ENCODE peak calls at places on chromosome 17, in five cellular contexts. Y is ovary, O is endodermal cell, B is uterus, E is heart left ventricle. N is an unnamed sample. For H3K36me3, the result is how much of the 10 kb centered on the place peaks cover.

GRCh38 chr17:27082775-27083154 is 211.1 kb upstream of the WSB1 start:
- DNase-seq in Y (no peak), E (no peak), B (no peak), O (no peak), N (no peak)

GRCh38 chr17:21318439-21318838 is 33.9 kb downstream of the MAP2K3 start:
- DNase-seq in B (no peak), O (peak), Y (peak), E (no peak), N (no peak)

GRCh38 chr17:17921192-17922082 is 50.8 kb downstream of the TOM1L2 start:
- DNase-seq in O (peak), B (peak), E (peak), Y (no peak), N (peak)

GRCh38 chr17:50661795-50662391 is 27.2 kb downstream of the ABCC3 start:
- DNase-seq in O (peak), E (peak), B (peak), Y (no peak), N (peak)

GRCh38 chr17:83079766-83080616 is 582 bp downstream of the METRNL start:
- DNase-seq in E (no peak), Y (peak), B (no peak), O (no peak), N (no peak)

GRCh38 chr17:38577645-38578173 is 28.0 kb downstream of the SRCIN1 start:
- DNase-seq in Y (no peak), E (no peak), B (no peak), O (no peak), N (no peak)

GRCh38 chr17:67218385-67218950 is 26.5 kb downstream of the HELZ start:
- DNase-seq in Y (no peak), O (no peak), B (no peak), E (no peak), N (peak)

GRCh38 chr17:17385502-17385901 is 82.3 kb downstream of the NT5M start:
- DNase-seq in E (no peak), Y (no peak), B (no peak), O (peak), N (no peak)

GRCh38 chr17:17757944-17758343 is 76.7 kb downstream of the RAI1 start:
- DNase-seq in Y (no peak), E (no peak), B (no peak), O (no peak), N (no peak)

GRCh38 chr17:50904522-50905459 is 38.6 kb upstream of the TOB1 start:
- DNase-seq in Y (peak), E (no peak), O (peak), B (peak), N (no peak)

GRCh38 chr17:16911141-16911937 is 60.6 kb downstream of the TNFRSF13B start:
- DNase-seq in Y (no peak), E (peak), B (no peak), O (peak), N (no peak)

GRCh38 chr17:73814070-73814469 is 169.8 kb upstream of the SDK2 start:
- DNase-seq in O (peak), E (no peak), B (no peak), Y (no peak), N (no peak)

GRCh38 chr17:82952019-82952418 is 112.2 kb upstream of the ZNF750 start:
- DNase-seq in Y (no peak), E (no peak), O (no peak), B (no peak), N (no peak)

GRCh38 chr17:7129311-7129710 is 14.7 kb upstream of the ASGR2 start:
- DNase-seq in Y (no peak), O (no peak), E (no peak), B (no peak), N (no peak)

GRCh38 chr17:1123397-1124237 is 56.2 kb downstream of the ABR start:
- DNase-seq in B (no peak), E (no peak), O (peak), Y (peak), N (no peak)
- H3K4me3 ChIP-seq in B (no peak), E (no peak), O (no peak), Y (no peak), N (no peak)

GRCh38 chr17:1561420-1562177 is 993 bp downstream of the PITPNA start:
- DNase-seq in B (no peak), O (peak), Y (no peak), E (no peak), N (no peak)
- TF ChIP-seq CTCF in B (no peak), O (peak), Y (peak), E (no peak), N (no peak)

GRCh38 chr17:4728124-4728523 is 3.1 kb upstream of the MED11 start:
- DNase-seq in B (no peak), O (no peak), Y (no peak), E (no peak), N (no peak)

GRCh38 chr17:4724655-4725054 is 6.6 kb upstream of the MED11 start:
- DNase-seq in B (no peak), Y (no peak), O (no peak), E (no peak), N (no peak)

GRCh38 chr17:4721203-4722135 is 9.8 kb upstream of the MED11 start:
- DNase-seq in B (no peak), E (no peak), Y (no peak), O (peak), N (no peak)

GRCh38 chr17:4722678-4723240 is 8.5 kb upstream of the MED11 start:
- DNase-seq in B (no peak), Y (no peak), O (no peak), E (no peak), N (no peak)

GRCh38 chr17:4725646-4726300 is 5.5 kb upstream of the MED11 start:
- DNase-seq in Y (no peak), E (no peak), B (no peak), O (no peak), N (no peak)
- H3K36me3 ChIP-seq in Y (under half), E (under half), B (under half), O (under half), N (under half)

DNA sequence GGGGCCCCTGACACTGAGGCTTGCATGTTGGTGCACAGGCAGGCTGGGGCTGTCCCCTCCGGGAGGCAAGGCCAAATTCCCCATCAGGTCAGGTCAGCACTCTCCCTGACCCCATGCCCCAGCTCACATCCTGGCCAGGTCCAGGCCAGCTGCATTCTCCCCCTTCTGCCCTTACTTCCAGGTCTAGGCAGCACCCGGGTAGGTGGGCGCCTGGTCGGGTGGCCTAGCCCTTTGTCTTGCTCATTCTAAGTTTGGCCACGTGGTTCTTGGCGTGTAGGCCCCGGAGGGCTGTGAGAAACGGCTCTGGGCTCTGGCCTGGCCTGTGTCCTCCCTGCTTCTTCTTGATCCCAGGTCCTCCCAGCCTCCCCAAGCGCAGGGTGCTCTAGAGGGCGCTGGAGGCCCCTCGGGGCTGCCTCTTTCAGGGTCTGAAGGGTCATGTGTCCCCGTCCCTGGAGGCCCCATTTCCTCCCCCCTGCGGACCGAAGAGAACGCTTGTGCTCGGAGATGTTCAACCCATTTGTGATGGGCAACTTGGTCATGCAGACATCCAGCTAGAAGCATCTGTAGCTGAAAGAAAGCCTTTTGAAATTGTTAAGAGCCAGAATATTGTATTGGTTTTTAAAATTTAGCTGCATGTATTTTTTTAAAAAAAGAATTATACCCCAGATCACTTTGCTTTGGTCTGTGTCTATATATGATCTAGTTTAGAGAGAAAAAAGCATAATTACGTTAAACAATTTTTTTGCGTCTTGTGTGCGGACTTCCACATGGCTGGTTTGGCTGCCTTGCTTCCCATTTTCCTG is 6.7 kb downstream of the BAHCC1 start:
- DNase-seq in B (no peak), Y (no peak), E (no peak), O (peak), N (no peak)
- H3K4me3 ChIP-seq in B (no peak), Y (no peak), E (peak), O (no peak), N (no peak)

GRCh38 chr17:42617956-42618431 is 8.5 kb downstream of the TUBG1 start:
- DNase-seq in E (no peak), O (no peak), B (no peak), Y (no peak), N (no peak)

GRCh38 chr17:42623732-42624596 is 14.5 kb downstream of the TUBG1 start:
- DNase-seq in B (no peak), E (no peak), O (no peak), Y (no peak), N (no peak)

GRCh38 chr17:42613699-42614295 is 4.3 kb downstream of the TUBG1 start:
- DNase-seq in O (no peak), E (no peak), B (no peak), Y (no peak), N (no peak)

DNA sequence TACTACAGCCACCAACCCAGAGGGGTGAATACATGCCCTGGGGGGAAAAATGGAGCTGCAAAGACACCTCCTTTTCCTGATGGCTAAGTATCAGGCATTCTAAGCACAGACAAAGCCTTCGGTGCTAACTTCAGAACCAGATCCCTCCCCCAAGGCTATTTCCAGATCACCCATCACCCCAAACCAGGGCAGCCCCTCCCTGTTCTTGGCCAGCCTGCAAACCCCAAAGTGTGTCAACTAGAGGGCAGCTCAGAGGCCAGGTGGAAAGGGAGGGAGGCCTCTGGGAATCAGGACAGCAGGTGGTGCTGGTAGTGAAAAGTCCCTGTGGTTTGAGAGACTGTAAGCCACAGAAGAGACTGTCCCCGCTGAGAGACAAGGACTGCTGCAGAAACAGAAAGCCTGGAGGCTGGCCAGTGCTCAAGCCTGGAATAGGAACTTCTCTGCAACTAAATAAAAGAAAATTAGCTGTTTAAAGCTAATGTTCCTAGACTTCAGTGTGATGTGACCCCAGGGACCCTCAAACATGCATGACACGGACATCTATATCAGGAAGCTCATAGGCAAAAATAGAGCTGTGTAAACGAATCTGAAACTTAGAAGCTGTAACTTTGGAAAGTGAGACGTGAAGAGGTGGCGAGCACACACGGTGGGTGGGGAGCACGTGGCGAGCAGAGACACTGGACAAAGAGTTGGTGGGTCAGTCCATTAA is 9.1 kb downstream of the TUBG1 start:
- DNase-seq in B (peak), O (peak), E (peak), Y (no peak), N (no peak)
- TF ChIP-seq CTCF in B (no peak), O (peak), E (no peak), Y (no peak), N (peak)

GRCh38 chr17:75701288-75701687 is 20.0 kb upstream of the ITGB4 start:
- DNase-seq in O (no peak), Y (no peak), B (no peak), E (no peak), N (no peak)
- H3K36me3 ChIP-seq in O (half or more), Y (under half), B (under half), E (half or more), N (under half)

GRCh38 chr17:76903631-76904030 is 35.4 kb downstream of the MGAT5B start:
- DNase-seq in Y (no peak), B (no peak), E (no peak), O (no peak), N (no peak)
- H3K4me3 ChIP-seq in Y (no peak), B (no peak), E (no peak), O (no peak), N (no peak)

GRCh38 chr17:78922876-78923498 is 2.2 kb downstream of the TIMP2 start:
- DNase-seq in O (no peak), Y (no peak), E (no peak), B (no peak), N (no peak)

GRCh38 chr17:78923660-78924453 is 1.3 kb downstream of the TIMP2 start:
- DNase-seq in O (peak), E (peak), B (peak), Y (peak), N (no peak)

GRCh38 chr17:78925662-78926555 is 722 bp upstream of the TIMP2 start:
- DNase-seq in O (peak), E (peak), B (peak), Y (peak), N (no peak)

GRCh38 chr17:78924481-78925151 is 571 bp downstream of the TIMP2 start:
- DNase-seq in E (peak), Y (peak), B (peak), O (peak), N (no peak)

GRCh38 chr17:78925234-78925633 is at the start of gene TIMP2:
- DNase-seq in E (peak), O (peak), B (peak), Y (peak), N (no peak)
- TF ChIP-seq CTCF in E (peak), O (peak), B (no peak), Y (no peak), N (peak)

GRCh38 chr17:14616508-14616907 is 315.6 kb downstream of the HS3ST3B1 start:
- DNase-seq in E (no peak), Y (no peak), O (no peak), B (no peak), N (no peak)
- H3K36me3 ChIP-seq in E (under half), Y (under half), O (under half), B (under half), N (under half)

GRCh38 chr17:80772906-80773242 is 218.8 kb upstream of the CHMP6 start:
- DNase-seq in O (peak), Y (no peak), B (no peak), E (no peak), N (no peak)
- H3K4me3 ChIP-seq in O (no peak), Y (no peak), B (no peak), E (no peak), N (no peak)